ENCODE peak calls at places on chromosomes 2 and 18, in seven cellular contexts. M is BE2C, H is mammary epithelial cell, T is K562, K is adrenal gland, R is heart right ventricle, N is ovary. O is an unnamed sample. For H3K4me1, the result is how much of the 10 kb centered on the place peaks cover.

GRCh38 chr2:150482667-150483260 is 4.7 kb downstream of the RND3 start:
- DNase-seq in N (no peak), K (no peak), T (no peak), H (no peak), M (no peak), R (no peak), O (no peak)

GRCh38 chr2:145957929-145958328 is 1438.0 kb upstream of the ZEB2 start:
- DNase-seq in M (no peak), H (no peak), R (no peak), K (no peak), T (no peak), N (no peak), O (no peak)

GRCh38 chr2:110829413-110830146 is 97.2 kb downstream of the ACOXL start:
- DNase-seq in H (no peak), T (no peak), K (no peak), R (no peak), N (no peak), M (no peak), O (no peak)

GRCh38 chr2:28224648-28225471 is 167.8 kb upstream of the FOSL2 start:
- DNase-seq in M (no peak), R (no peak), K (no peak), H (peak), T (no peak), N (no peak), O (no peak)

GRCh38 chr2:9473985-9474360 is 378 bp upstream of the IAH1 start:
- DNase-seq in M (no peak), H (no peak), R (peak), N (peak), T (no peak), K (peak), O (peak)

GRCh38 chr2:70084973-70085710 is 2.1 kb upstream of the PCBP1 start:
- DNase-seq in T (peak), M (no peak), N (peak), K (no peak), R (no peak), H (peak), O (peak)

GRCh38 chr2:153622285-153622684 is 143.7 kb upstream of the RPRM start:
- DNase-seq in H (no peak), M (no peak), N (no peak), K (no peak), T (no peak), R (no peak), O (no peak)

GRCh38 chr2:215921884-215922283 is 91.5 kb downstream of the MREG start:
- DNase-seq in K (peak), M (peak), N (no peak), R (no peak), T (peak), H (peak), O (no peak)

GRCh38 chr2:150100311-150100710 is 387.2 kb downstream of the RND3 start:
- DNase-seq in R (no peak), K (no peak), T (no peak), N (no peak), H (no peak), M (no peak), O (peak)

GRCh38 chr2:130186391-130186790 is 4.3 kb downstream of the MZT2B start:
- DNase-seq in K (no peak), H (no peak), T (no peak), N (no peak), R (no peak), M (no peak), O (no peak)

GRCh38 chr2:231127480-231127879 is 2.6 kb upstream of the HTR2B start:
- DNase-seq in R (no peak), H (no peak), K (no peak), M (no peak), N (no peak), T (no peak), O (no peak)

GRCh38 chr2:180474716-180475115 is 467.6 kb upstream of the CWC22 start:
- DNase-seq in K (no peak), M (no peak), T (no peak), H (no peak), R (no peak), N (no peak), O (no peak)

GRCh38 chr2:166494140-166494544 is at the start of gene SCN7A:
- DNase-seq in N (peak), R (peak), H (no peak), T (peak), K (peak), M (peak), O (no peak)

GRCh38 chr2:233130481-233130970 is 70.4 kb downstream of the INPP5D start:
- DNase-seq in N (no peak), R (no peak), K (no peak), T (no peak), H (no peak), M (no peak), O (no peak)

GRCh38 chr18:45910405-45911023 is 56.6 kb downstream of the EPG5 start:
- DNase-seq in H (peak), K (peak), M (peak), T (peak), R (peak), N (peak), O (peak)

GRCh38 chr2:60104514-60105501 is 448.6 kb downstream of the BCL11A start:
- DNase-seq in T (no peak), K (no peak), M (no peak), R (no peak), H (peak), N (no peak), O (no peak)

GRCh38 chr2:150264442-150264841 is 223.0 kb downstream of the RND3 start:
- DNase-seq in H (no peak), R (no peak), K (no peak), N (no peak), M (no peak), T (no peak), O (no peak)

GRCh38 chr18:76522104-76522503 is 27.1 kb upstream of the ZNF516 start:
- DNase-seq in R (no peak), M (no peak), K (no peak), T (no peak), N (peak), H (no peak), O (no peak)

GRCh38 chr2:170218456-170218855 is 40.5 kb downstream of the MYO3B start:
- DNase-seq in R (no peak), M (no peak), T (no peak), K (no peak), H (no peak), N (no peak), O (no peak)

GRCh38 chr18:40524881-40525280 is 1430.2 kb upstream of the PIK3C3 start:
- DNase-seq in K (no peak), T (no peak), M (no peak), N (no peak), H (no peak), R (no peak), O (no peak)

GRCh38 chr18:8747440-8747937 is 42.1 kb downstream of the MTCL1 start:
- DNase-seq in H (no peak), M (no peak), K (no peak), R (no peak), T (no peak), N (no peak), O (no peak)

GRCh38 chr2:136246086-136246669 is 128.2 kb upstream of the CXCR4 start:
- DNase-seq in M (peak), K (peak), R (no peak), H (no peak), T (no peak), N (no peak), O (peak)

GRCh38 chr2:191713837-191714236 is 35.9 kb downstream of the NABP1 start:
- DNase-seq in N (no peak), R (no peak), T (no peak), K (no peak), M (peak), H (peak), O (no peak)

GRCh38 chr2:231922945-231923344 is 3.3 kb downstream of the NPPC start:
- DNase-seq in K (no peak), R (no peak), H (no peak), T (no peak), M (no peak), N (no peak), O (no peak)

GRCh38 chr2:172995323-172996244 is 80.1 kb upstream of the MAP3K20 start:
- DNase-seq in M (no peak), N (peak), H (peak), R (peak), T (no peak), K (peak), O (no peak)

GRCh38 chr2:138762515-138762914 is 17.7 kb downstream of the NXPH2 start:
- DNase-seq in T (no peak), M (no peak), R (no peak), N (no peak), K (no peak), H (no peak), O (no peak)

GRCh38 chr2:202022755-202023154 is 10.9 kb upstream of the FZD7 start:
- DNase-seq in H (no peak), T (no peak), R (no peak), N (no peak), M (no peak), K (no peak), O (no peak)

GRCh38 chr2:18959952-18960717 is 370.8 kb upstream of the NT5C1B start:
- DNase-seq in R (no peak), N (no peak), M (no peak), K (no peak), T (no peak), H (peak), O (no peak)

GRCh38 chr18:70377317-70377799 is 88.5 kb downstream of the SOCS6 start:
- DNase-seq in H (no peak), T (no peak), M (no peak), R (no peak), N (no peak), K (no peak), O (no peak)

GRCh38 chr2:60064687-60065361 is 488.6 kb downstream of the BCL11A start:
- DNase-seq in R (no peak), H (no peak), N (no peak), K (no peak), M (peak), T (no peak), O (no peak)

GRCh38 chr2:239148495-239149200 is 252.2 kb downstream of the HDAC4 start:
- DNase-seq in T (no peak), N (peak), R (no peak), H (no peak), M (peak), K (peak), O (no peak)

GRCh38 chr2:62038980-62039771 is 133.7 kb downstream of the COMMD1 start:
- DNase-seq in T (no peak), N (no peak), M (no peak), H (peak), K (peak), R (no peak), O (no peak)

GRCh38 chr2:118240276-118240675 is 152.0 kb downstream of the INSIG2 start:
- DNase-seq in T (no peak), M (no peak), N (no peak), H (no peak), R (no peak), K (no peak), O (no peak)

GRCh38 chr2:195660265-195660890 is 3.4 kb downstream of the SLC39A10 start:
- DNase-seq in K (peak), T (peak), H (peak), M (peak), N (peak), R (no peak), O (peak)

GRCh38 chr2:138948070-138948539 is 167.9 kb upstream of the NXPH2 start:
- DNase-seq in N (no peak), M (no peak), T (no peak), H (peak), K (peak), R (no peak), O (no peak)

GRCh38 chr2:64963719-64964118 is 25.5 kb upstream of the SLC1A4 start:
- DNase-seq in T (no peak), K (no peak), R (no peak), N (no peak), H (no peak), M (no peak), O (no peak)

GRCh38 chr18:22324191-22325131 is 93.3 kb downstream of the CTAGE1 start:
- DNase-seq in N (peak), T (no peak), H (no peak), K (peak), R (peak), M (no peak), O (peak)
- H3K4me3 ChIP-seq in N (peak), T (no peak), H (peak), K (no peak), R (peak), M (no peak), O (no peak)

DNA sequence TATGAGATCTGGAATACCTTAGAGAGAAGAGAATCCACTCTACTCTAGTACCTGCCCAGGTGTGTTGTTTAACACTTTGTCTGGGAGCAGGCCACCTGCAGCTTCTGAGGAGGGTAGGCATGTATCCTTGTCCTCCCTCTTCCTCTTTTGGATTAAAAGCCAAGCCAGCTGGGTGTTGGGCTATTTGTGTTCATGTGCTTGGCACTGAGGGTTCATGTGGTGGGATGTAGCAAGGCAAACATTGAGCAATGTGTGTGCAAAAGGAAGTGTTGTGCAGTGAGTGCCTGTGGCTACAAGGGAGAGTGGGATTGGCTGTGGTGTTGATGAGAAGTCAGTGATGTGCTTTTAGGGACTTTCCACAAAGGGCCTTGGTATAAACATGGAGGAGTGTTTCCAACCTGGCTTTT is 23.0 kb downstream of the TTLL4 start:
- DNase-seq in M (no peak), H (peak), N (no peak), K (peak), T (no peak), R (no peak), O (no peak)
- H3K4me1 ChIP-seq in M (under half), H (half or more), N (under half), K (under half), T (under half), R (under half), O (under half)

DNA sequence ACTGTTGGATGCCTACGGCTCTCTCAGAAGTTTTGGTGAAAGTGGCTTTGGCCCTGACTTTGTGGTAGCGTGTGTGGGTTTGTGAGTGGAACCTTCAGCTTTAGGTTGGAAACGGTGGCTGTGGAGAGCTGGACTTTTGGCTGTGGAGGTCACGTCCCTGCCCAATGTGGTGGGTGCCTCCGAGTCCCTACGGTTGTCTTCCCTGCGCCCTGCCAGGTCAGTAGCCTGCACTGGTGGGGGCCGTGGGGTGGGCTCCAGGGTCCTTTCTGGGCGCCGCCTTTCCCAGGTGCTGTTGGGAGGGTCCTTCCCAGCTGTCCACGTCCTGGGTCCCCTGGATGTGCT is 11.1 kb downstream of the COLEC11 start:
- DNase-seq in K (no peak), H (no peak), R (no peak), T (no peak), M (no peak), N (no peak), O (no peak)
- H3K4me3 ChIP-seq in K (no peak), H (no peak), R (no peak), T (no peak), M (peak), N (no peak), O (no peak)

GRCh38 chr18:79962311-79962710 is 2.1 kb upstream of the HSBP1L1 start:
- DNase-seq in H (peak), M (no peak), R (no peak), T (no peak), K (no peak), N (no peak), O (peak)

GRCh38 chr18:79961527-79962291 is 2.7 kb upstream of the HSBP1L1 start:
- DNase-seq in T (peak), K (no peak), H (peak), M (no peak), R (no peak), N (no peak), O (peak)

GRCh38 chr18:79963658-79964329 is 649 bp upstream of the HSBP1L1 start:
- DNase-seq in R (no peak), T (no peak), K (no peak), H (no peak), M (no peak), N (no peak), O (no peak)

GRCh38 chr18:79964330-79965118 is at the start of gene HSBP1L1:
- DNase-seq in R (peak), K (peak), T (no peak), H (peak), M (peak), N (peak), O (peak)

GRCh38 chr18:79962835-79963657 is 1.4 kb upstream of the HSBP1L1 start:
- DNase-seq in N (no peak), H (no peak), M (no peak), T (no peak), R (no peak), K (no peak), O (no peak)
- H3K4me1 ChIP-seq in N (under half), H (half or more), M (under half), T (under half), R (under half), K (under half), O (under half)

GRCh38 chr2:121974919-121975654 is 219.6 kb downstream of the TSN start:
- DNase-seq in R (peak), T (peak), H (peak), K (peak), N (peak), M (peak), O (peak)
- H3K4me3 ChIP-seq in R (peak), T (no peak), H (peak), K (no peak), N (peak), M (peak), O (no peak)

DNA sequence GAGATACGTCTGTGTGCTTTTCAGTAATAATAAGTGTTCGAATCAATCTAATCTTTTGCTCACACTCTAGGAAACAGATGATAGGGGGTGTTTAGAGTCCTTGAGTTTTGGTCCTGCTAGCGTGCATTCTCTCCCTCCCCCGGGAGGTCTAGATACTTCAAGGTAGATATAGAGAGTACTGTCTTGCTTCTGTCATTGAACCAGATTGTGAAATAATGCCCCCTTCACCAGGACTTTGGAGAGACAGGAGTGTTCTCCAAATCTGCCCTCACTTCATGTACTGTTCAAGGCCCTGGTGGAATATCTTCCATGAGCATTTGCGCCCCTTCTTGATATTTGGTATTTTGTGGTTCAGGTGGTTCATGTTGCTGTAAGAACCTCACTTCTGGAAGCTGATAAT is 59.4 kb upstream of the MGAT5 start:
- DNase-seq in K (no peak), R (no peak), M (no peak), T (no peak), H (no peak), N (no peak), O (no peak)
- H3K4me1 ChIP-seq in K (under half), R (under half), M (under half), T (under half), H (under half), N (under half), O (under half)

GRCh38 chr2:105794926-105795574 is 50.3 kb downstream of the NCK2 start:
- DNase-seq in M (no peak), T (no peak), K (no peak), R (no peak), H (no peak), N (no peak), O (no peak)
- H3K4me3 ChIP-seq in M (no peak), T (no peak), K (no peak), R (no peak), H (no peak), N (no peak), O (no peak)